ENCODE peak calls at places on chromosomes 11 and 22, in seven cellular contexts. H, M, L, A, Z, J and U are unnamed samples.

GRCh38 chr11:1650034-1650917 is 20.7 kb downstream of the KRTAP5-5 start:
- DNase-seq in H (no peak), M (peak), L (no peak), A (no peak), Z (no peak), J (peak), U (no peak)

GRCh38 chr11:12778506-12778905 is 104.3 kb downstream of the TEAD1 start:
- DNase-seq in H (no peak), M (no peak), L (no peak), A (no peak), Z (no peak), J (no peak), U (no peak)

GRCh38 chr11:12932485-12932884 is 76.6 kb upstream of the RASSF10 start:
- DNase-seq in H (no peak), M (no peak), L (no peak), A (no peak), Z (no peak), J (no peak), U (no peak)

GRCh38 chr11:118597556-118597955 is 9.9 kb upstream of the PHLDB1 start:
- DNase-seq in H (no peak), M (no peak), L (no peak), A (no peak), Z (no peak), J (no peak), U (no peak)

GRCh38 chr22:33898121-33898520 is 22.2 kb downstream of the LARGE1 start:
- DNase-seq in H (no peak), M (no peak), L (no peak), A (no peak), Z (no peak), J (no peak), U (no peak)

GRCh38 chr11:2518112-2518982 is 73.5 kb downstream of the KCNQ1 start:
- DNase-seq in H (no peak), M (no peak), L (no peak), A (peak), Z (no peak), J (no peak), U (no peak)

GRCh38 chr22:19816372-19817119 is 38.1 kb downstream of the GNB1L start:
- DNase-seq in H (no peak), M (no peak), L (no peak), A (no peak), Z (no peak), J (no peak), U (no peak)

GRCh38 chr11:73267122-73267846 is 4.9 kb upstream of the P2RY6 start:
- DNase-seq in H (no peak), M (no peak), L (no peak), A (peak), Z (no peak), J (no peak), U (no peak)

GRCh38 chr22:22391543-22391942 is 117.0 kb downstream of the ZNF280B start:
- DNase-seq in H (no peak), M (no peak), L (no peak), A (no peak), Z (no peak), J (no peak), U (no peak)

GRCh38 chr11:116517077-116517476 is 255.7 kb downstream of the BUD13 start:
- DNase-seq in H (no peak), M (no peak), L (no peak), A (peak), Z (no peak), J (no peak), U (no peak)